ENCODE peak calls at places on chromosomes 6 and 20, in four cellular contexts. V is natural killer cell, T is GM13976, P is Calu3. C is an unnamed sample.

GRCh38 chr20:32960849-32961731 is 43.1 kb downstream of the SUN5 start:
- DNase-seq in V (no peak), T (peak), P (no peak), C (no peak)

GRCh38 chr6:53174996-53175395 is 26.4 kb upstream of the GCM1 start:
- DNase-seq in V (no peak), T (no peak), P (no peak), C (no peak)

GRCh38 chr6:9131616-9132015 is 696.3 kb upstream of the SLC35B3 start:
- DNase-seq in V (no peak), T (no peak), P (no peak), C (no peak)

GRCh38 chr6:105803439-105803838 is 282.7 kb upstream of the PRDM1 start:
- DNase-seq in V (no peak), T (no peak), P (no peak), C (no peak)

GRCh38 chr20:49674383-49675352 is 39.0 kb downstream of the B4GALT5 start:
- DNase-seq in V (no peak), T (no peak), P (no peak), C (no peak)

GRCh38 chr6:87213364-87213763 is 58.0 kb downstream of the ZNF292 start:
- DNase-seq in V (no peak), T (no peak), P (peak), C (no peak)

GRCh38 chr20:21513181-21513663 is 642 bp downstream of the NKX2-2 start:
- DNase-seq in V (no peak), T (peak), P (no peak), C (no peak)

GRCh38 chr6:36616888-36617521 is 22.8 kb downstream of the SRSF3 start:
- DNase-seq in V (no peak), T (no peak), P (peak), C (peak)

GRCh38 chr6:30077218-30077617 is 1.6 kb upstream of the RNF39 start:
- DNase-seq in V (no peak), T (no peak), P (no peak), C (no peak)

GRCh38 chr6:139109558-139109957 is 25.3 kb upstream of the HECA start:
- DNase-seq in V (no peak), T (no peak), P (no peak), C (peak)
- TF ChIP-seq CTCF in V (no peak), T (peak), P (no peak), C (peak)

GRCh38 chr6:90859056-90859455 is 272.2 kb upstream of the MAP3K7 start:
- DNase-seq in V (no peak), T (no peak), P (no peak), C (no peak)

GRCh38 chr6:90859612-90860011 is 272.7 kb upstream of the MAP3K7 start:
- DNase-seq in V (no peak), T (no peak), P (no peak), C (no peak)

GRCh38 chr6:90865513-90865912 is 278.6 kb upstream of the MAP3K7 start:
- DNase-seq in V (no peak), T (no peak), P (no peak), C (no peak)

DNA sequence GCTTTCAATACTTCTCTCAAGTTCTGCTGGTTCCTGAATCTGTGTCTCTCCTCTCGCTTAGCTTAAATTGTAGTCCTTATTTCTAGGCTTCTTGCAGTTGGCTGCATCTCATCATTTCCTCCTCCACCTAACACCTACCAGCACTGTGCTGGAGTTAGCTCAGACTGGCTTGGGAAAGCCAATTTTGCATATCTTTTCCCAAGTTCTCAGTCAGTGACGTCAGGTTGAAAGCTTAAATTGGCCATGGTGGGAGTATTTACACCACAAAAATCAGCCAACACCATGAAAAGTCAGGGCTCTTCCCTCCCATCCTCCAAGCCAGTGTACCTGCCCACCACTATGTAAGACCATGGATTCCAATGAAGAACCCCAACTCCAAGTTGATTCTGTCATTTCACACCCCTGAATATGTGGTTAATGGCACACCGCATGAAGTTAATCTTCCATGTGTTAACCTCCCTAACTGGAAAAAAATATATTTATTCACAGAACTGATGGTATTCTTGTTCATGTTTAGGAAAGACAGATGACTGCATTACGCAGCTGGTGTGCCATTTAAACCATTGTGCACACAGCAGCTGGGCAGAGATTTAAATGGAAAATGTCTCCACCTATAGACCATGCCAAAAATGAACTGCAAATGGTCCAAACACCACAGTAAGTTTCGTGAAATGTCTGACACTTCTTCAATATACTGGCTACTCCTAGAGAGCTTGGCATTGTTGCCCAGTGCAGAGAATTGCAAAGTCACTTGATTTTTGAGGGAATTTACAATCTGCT is 274.1 kb upstream of the MAP3K7 start:
- DNase-seq in V (no peak), T (peak), P (no peak), C (no peak)
- TF ChIP-seq CTCF in V (no peak), T (no peak), P (no peak), C (no peak)

DNA sequence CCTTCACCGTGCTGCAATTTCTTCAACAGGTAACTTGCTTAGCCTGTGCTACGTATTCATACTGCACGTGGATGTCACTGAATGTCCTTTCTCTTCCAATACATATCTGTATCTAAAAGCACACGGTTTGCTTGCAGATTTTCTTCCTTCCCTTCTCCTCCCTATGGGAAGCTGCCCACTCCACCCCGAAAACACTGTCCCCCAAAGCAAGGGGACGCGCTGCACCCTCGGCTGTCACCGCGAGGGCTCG is 708 bp downstream of the TMX4 start:
- DNase-seq in V (no peak), T (no peak), P (no peak), C (no peak)
- TF ChIP-seq CTCF in V (no peak), T (no peak), P (no peak), C (no peak)

GRCh38 chr6:168333039-168333438 is 13.5 kb upstream of the DACT2 start:
- DNase-seq in V (no peak), T (no peak), P (peak), C (no peak)
- TF ChIP-seq CTCF in V (no peak), T (no peak), P (peak), C (no peak)

GRCh38 chr6:33983721-33984465 is 162.0 kb downstream of the GRM4 start:
- DNase-seq in V (no peak), T (no peak), P (no peak), C (peak)

GRCh38 chr6:33981861-33982260 is 164.0 kb downstream of the GRM4 start:
- DNase-seq in V (no peak), T (no peak), P (no peak), C (peak)

GRCh38 chr6:33981421-33981820 is 164.5 kb downstream of the GRM4 start:
- DNase-seq in V (no peak), T (no peak), P (no peak), C (peak)

GRCh38 chr6:33984466-33985332 is 161.2 kb downstream of the GRM4 start:
- DNase-seq in V (no peak), T (no peak), P (no peak), C (no peak)

GRCh38 chr6:33983109-33983475 is 162.8 kb downstream of the GRM4 start:
- DNase-seq in V (no peak), T (no peak), P (peak), C (peak)
- TF ChIP-seq CTCF in V (no peak), T (no peak), P (no peak), C (no peak)

DNA sequence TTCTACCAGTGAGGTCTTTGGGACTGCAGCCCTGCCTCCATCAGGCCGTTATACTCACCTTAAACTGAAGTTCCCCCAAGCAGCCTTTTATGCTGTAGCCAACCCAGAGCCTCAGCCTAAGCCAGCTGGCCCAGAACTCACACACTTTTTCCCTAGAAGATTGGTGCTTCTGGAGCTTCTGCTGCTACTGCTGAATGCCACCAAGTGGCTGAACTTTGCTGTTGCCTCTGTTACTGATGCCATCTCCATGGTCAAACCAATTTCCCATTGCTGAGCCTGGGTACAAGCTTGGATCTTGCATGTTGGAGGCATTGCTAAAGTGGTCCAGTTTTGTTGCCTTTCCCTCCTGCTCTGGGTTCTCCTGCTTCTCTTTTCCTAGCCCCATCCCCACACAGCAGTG is 15.0 kb upstream of the TBX18 start:
- DNase-seq in V (no peak), T (no peak), P (no peak), C (no peak)
- TF ChIP-seq CTCF in V (no peak), T (no peak), P (no peak), C (no peak)

GRCh38 chr6:3063733-3064700 is 4.3 kb upstream of the RIPK1 start:
- DNase-seq in V (peak), T (peak), P (peak), C (peak)
- TF ChIP-seq CTCF in V (no peak), T (peak), P (no peak), C (no peak)

DNA sequence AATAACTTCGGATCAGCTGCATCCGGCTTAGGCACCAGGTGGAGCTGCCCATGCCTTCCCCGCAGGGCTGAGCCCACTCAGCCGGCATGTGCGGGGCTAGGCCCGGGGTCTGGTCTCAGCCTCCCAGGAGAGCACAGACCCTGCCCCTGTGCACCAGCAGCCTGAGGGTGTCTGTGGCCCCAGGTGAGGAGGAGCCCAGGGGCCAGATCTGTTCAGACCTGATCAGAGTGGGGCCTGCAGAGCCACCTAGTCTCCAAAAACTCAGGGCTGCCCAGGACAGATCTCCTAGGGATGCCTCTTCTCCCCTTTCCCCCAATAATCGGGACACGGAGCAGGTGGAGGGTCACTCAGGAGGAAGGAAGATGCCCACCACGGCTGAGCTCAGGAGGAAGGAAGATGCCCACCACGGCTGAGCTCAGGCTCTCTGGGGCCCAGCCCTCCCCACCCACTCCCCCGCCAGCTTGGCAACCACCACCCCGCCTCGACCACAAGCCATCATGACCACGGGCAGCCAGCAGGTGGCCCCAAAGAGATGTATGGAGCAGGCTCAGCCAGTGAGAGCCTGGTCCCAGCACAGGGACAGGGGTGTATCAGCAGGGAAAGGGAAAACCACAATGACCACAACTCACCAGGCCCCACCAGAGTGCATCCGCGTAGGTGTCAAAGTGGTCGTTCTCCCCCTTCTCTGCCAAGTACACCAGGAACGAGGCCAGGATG is 30.5 kb downstream of the KCNQ2 start:
- DNase-seq in V (peak), T (peak), P (peak), C (no peak)
- TF ChIP-seq CTCF in V (peak), T (peak), P (peak), C (peak)

DNA sequence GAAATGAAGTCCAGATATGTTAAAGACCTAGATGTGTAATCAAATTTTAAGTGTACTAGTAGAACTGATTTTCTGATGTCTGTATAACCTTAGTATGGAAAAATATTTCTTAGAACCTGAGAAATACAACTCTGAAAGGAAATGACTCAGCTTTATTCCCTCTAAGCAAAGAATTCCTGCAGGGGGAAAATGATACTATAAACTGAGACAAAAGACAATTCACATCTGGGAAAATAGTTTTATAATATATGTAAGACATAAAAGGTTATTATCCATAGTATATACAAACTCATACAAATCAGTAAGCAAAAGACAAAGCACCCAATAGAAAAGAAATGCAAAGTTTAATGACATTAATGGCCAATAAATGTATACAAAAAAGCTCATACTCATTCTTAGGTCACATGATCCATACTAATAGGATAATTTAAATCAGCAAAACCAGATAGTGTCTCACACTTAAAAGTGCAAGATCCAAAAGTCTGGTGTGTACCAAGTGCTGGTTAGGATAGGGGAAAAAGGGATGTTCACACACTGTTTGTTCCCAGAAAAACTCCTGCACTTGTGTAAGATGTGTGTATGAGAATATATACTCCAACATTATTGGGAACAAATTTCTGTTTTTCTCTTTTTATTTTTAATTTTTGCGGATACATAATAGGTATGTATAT is 22.6 kb downstream of the RNF217 start:
- DNase-seq in V (no peak), T (no peak), P (no peak), C (no peak)
- TF ChIP-seq CTCF in V (no peak), T (no peak), P (no peak), C (no peak)

C was measured in CD14-positive monocyte.